ENCODE peak calls at places on chromosomes 7 and 10, in ten cellular contexts. L is CD8-positive, alpha-beta T cell; R is transverse colon; Y is stomach; W is esophagus squamous epithelium; U is Peyer's patch; X is dorsolateral prefrontal cortex; F is GM23338; O is mammary epithelial cell; A is A673. H is an unnamed sample.

GRCh38 chr7:909358-910329 is 33.3 kb downstream of the GET4 start:
- DNase-seq in L (peak; percentile 64), R (peak; percentile 75), Y (peak; percentile 52), W (no peak), U (peak; percentile 73), X (peak; percentile 63), F (no peak), O (no peak), A (no peak), H (peak; percentile 87)

GRCh38 chr7:46725136-46725535 is 804.1 kb upstream of the IGFBP3 start:
- DNase-seq in L (no peak), R (no peak), Y (no peak), W (no peak), U (no peak), X (no peak), F (no peak), O (peak; percentile 28), A (no peak), H (no peak)

GRCh38 chr10:25758041-25758457 is 176.0 kb upstream of the MYO3A start:
- DNase-seq in L (no peak), R (no peak), Y (no peak), W (no peak), U (no peak), X (peak; percentile 53), F (peak; percentile 75), O (no peak), A (peak; percentile 83), H (no peak)

GRCh38 chr10:42753507-42754154 is 29.0 kb upstream of the BMS1 start:
- DNase-seq in L (no peak), R (no peak), Y (no peak), W (no peak), U (no peak), X (no peak), F (peak; percentile 29), O (peak; percentile 14), A (no peak), H (peak; percentile 32)

GRCh38 chr7:43164757-43165156 is 52.3 kb downstream of the HECW1 start:
- DNase-seq in L (no peak), R (no peak), Y (no peak), W (no peak), U (no peak), X (no peak), F (no peak), O (peak; percentile 99), A (peak; percentile 14), H (no peak)

GRCh38 chr7:29353810-29354209 is 159.2 kb downstream of the CHN2 start:
- DNase-seq in L (no peak), R (no peak), Y (no peak), W (no peak), U (no peak), X (no peak), F (no peak), O (no peak), A (no peak), H (no peak)

GRCh38 chr7:129831424-129832058 is 121.2 kb downstream of the UBE2H start:
- DNase-seq in L (no peak), R (no peak), Y (no peak), W (no peak), U (no peak), X (no peak), F (peak; percentile 67), O (peak; percentile 89), A (peak; percentile 81), H (no peak)

GRCh38 chr7:17530741-17531417 is 232.4 kb downstream of the AHR start:
- DNase-seq in L (no peak), R (no peak), Y (no peak), W (no peak), U (no peak), X (no peak), F (peak; percentile 62), O (peak; percentile 28), A (peak; percentile 54), H (no peak)

GRCh38 chr7:51970961-51971655 is 654.5 kb upstream of the COBL start:
- DNase-seq in L (no peak), R (no peak), Y (no peak), W (no peak), U (no peak), X (peak; percentile 25), F (no peak), O (no peak), A (no peak), H (no peak)

GRCh38 chr10:99785646-99786045 is 3.2 kb downstream of the ABCC2 start:
- DNase-seq in L (no peak), R (no peak), Y (no peak), W (no peak), U (no peak), X (no peak), F (peak; percentile 64), O (peak; percentile 65), A (no peak), H (no peak)

GRCh38 chr7:151013728-151014497 is 10.4 kb downstream of the ATG9B start:
- DNase-seq in L (peak; percentile 90), R (peak; percentile 81), Y (peak; percentile 67), W (peak; percentile 29), U (peak; percentile 70), X (peak; percentile 92), F (peak; percentile 99), O (no peak), A (peak; percentile 84), H (peak; percentile 74)

GRCh38 chr7:45147858-45148652 is 9.5 kb upstream of the RAMP3 start:
- DNase-seq in L (no peak), R (no peak), Y (no peak), W (no peak), U (no peak), X (no peak), F (peak; percentile 14), O (no peak), A (no peak), H (no peak)

GRCh38 chr10:90745565-90745964 is 112.3 kb downstream of the HTR7 start:
- DNase-seq in L (no peak), R (no peak), Y (no peak), W (no peak), U (no peak), X (no peak), F (no peak), O (no peak), A (no peak), H (no peak)

GRCh38 chr10:110364531-110364937 is 59.8 kb upstream of the SMNDC1 start:
- DNase-seq in L (no peak), R (no peak), Y (no peak), W (no peak), U (no peak), X (peak; percentile 27), F (no peak), O (peak; percentile 78), A (peak; percentile 21), H (no peak)

GRCh38 chr10:72952189-72952900 is 2.3 kb downstream of the PLA2G12B start:
- DNase-seq in L (no peak), R (no peak), Y (no peak), W (no peak), U (no peak), X (no peak), F (peak; percentile 60), O (no peak), A (no peak), H (no peak)

GRCh38 chr7:1313591-1313990 is 80.9 kb downstream of the UNCX start:
- DNase-seq in L (no peak), R (no peak), Y (no peak), W (no peak), U (no peak), X (no peak), F (no peak), O (no peak), A (no peak), H (no peak)

GRCh38 chr7:137026176-137026500 is 157.7 kb downstream of the CHRM2 start:
- DNase-seq in L (no peak), R (no peak), Y (no peak), W (no peak), U (no peak), X (no peak), F (no peak), O (no peak), A (no peak), H (no peak)
- H3K27ac ChIP-seq in L (no peak overlapping the region), R (peak overlapping the region; percentile 42), Y (no peak overlapping the region), W (no peak overlapping the region), U (peak overlapping the region; percentile 18), X (no peak overlapping the region), F (no peak overlapping the region), O (no peak overlapping the region), A (no peak overlapping the region), H (no peak overlapping the region)

DNA sequence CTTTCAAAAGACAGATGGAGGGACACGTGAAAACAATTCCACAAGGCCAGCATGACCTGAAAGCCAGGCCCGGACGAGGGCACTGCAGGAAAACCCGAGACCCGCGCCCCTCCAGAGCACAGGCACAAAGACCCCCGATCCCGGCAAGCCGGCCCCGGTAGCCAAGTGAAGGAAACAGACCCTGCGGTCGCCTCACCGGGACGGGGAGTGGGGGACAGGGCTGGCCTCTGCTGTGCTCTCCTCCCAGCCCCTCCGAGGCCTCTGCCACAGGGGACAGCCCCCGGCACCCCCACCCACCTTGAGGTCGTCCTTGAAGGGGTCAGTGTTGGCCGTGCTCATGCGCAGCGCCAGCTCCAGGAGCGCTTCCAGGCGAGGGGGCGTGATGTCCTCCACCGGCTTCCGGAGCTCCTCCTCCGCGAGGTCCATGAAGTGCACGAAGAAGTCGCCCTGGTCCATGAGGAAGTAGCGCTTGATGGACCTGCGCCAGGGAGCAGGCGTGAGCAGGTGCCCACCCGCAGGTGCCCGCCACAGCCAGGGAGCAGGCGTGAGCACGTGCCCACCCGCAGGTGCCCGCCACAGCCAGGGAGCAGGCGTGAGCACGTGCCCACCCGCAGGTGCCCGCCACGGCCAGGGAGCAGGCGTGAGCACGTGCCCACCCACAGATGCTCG is 11.3 kb upstream of the ADAM8 start:
- DNase-seq in L (no peak), R (no peak), Y (no peak), W (no peak), U (no peak), X (no peak), F (no peak), O (no peak), A (no peak), H (no peak)
- H3K27ac ChIP-seq in L (no peak overlapping the region), R (no peak overlapping the region), Y (no peak overlapping the region), W (no peak overlapping the region), U (no peak overlapping the region), X (no peak overlapping the region), F (no peak overlapping the region), O (no peak overlapping the region), A (no peak overlapping the region), H (no peak overlapping the region)

DNA sequence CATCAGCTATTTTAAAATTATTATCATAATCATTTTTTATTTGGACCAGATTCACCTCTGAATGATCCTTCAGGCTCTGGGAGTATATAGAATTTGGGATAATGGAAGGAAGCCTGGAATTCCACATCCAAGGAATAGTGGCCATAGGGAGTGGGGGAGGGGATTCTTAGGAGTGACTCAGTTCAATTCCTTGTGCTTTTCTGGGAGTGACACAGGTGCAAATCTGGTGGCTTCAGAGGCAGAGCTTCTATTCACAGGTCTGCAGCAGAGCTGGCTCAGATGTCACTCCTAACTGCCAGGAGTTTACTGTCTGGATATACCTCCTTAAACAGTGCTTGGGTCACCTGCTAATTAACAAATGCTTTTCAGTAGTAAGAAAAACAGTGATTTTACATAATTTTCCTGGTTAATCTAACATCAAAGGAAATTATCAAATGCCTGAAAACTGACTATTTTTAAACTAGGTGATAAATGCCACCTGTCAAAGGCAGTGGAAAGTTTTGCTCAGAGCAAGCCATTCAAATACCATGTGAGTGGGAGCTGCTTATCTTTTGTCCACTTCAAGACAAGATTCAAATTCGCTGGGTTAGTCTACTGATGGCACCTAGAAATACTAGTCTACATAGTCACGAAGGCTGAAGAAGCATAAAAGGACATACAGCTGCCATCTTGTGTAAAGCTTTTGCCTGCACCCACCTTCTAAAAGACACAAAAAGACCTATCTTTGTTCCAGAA is 106.7 kb upstream of the LAMB4 start:
- DNase-seq in L (no peak), R (no peak), Y (no peak), W (no peak), U (no peak), X (no peak), F (peak; percentile 59), O (no peak), A (no peak), H (no peak)
- H3K27ac ChIP-seq in L (no peak overlapping the region), R (no peak overlapping the region), Y (no peak overlapping the region), W (no peak overlapping the region), U (no peak overlapping the region), X (no peak overlapping the region), F (no peak overlapping the region), O (no peak overlapping the region), A (no peak overlapping the region), H (no peak overlapping the region)

GRCh38 chr10:119409906-119410305 is 132.6 kb downstream of the RGS10 start:
- DNase-seq in L (no peak), R (peak; percentile 55), Y (peak; percentile 58), W (no peak), U (no peak), X (no peak), F (no peak), O (no peak), A (no peak), H (peak; percentile 61)
- H3K27ac ChIP-seq in L (no peak overlapping the region), R (peak overlapping the region; percentile 74), Y (peak overlapping the region; percentile 45), W (peak overlapping the region; percentile 54), U (peak overlapping the region; percentile 80), X (no peak overlapping the region), F (no peak overlapping the region), O (no peak overlapping the region), A (no peak overlapping the region), H (peak overlapping the region; percentile 12)

H was measured in colonic mucosa.